ENCODE peak calls at places on chromosomes 6 and 20, in ten cellular contexts. Z is AG04449; W is endodermal cell; S is B cell; J is ovary; Y is lung; M is cardiac muscle cell; C is CD8-positive, alpha-beta T cell; O is astrocyte of the cerebellum; H is GM12865. R is an unnamed sample.

GRCh38 chr6:112204350-112204706 is 50.0 kb downstream of the LAMA4 start:
- DNase-seq in S (no peak), C (no peak), Y (no peak), M (no peak), O (no peak), W (no peak), Z (no peak), H (peak; percentile 1), J (no peak), R (no peak)

GRCh38 chr6:145904878-145905277 is 59.3 kb downstream of the SHPRH start:
- DNase-seq in C (no peak), H (peak; percentile 10), Z (no peak), Y (no peak), W (no peak), O (no peak), S (no peak), M (no peak), J (no peak), R (no peak)

GRCh38 chr6:118580585-118581419 is 32.7 kb downstream of the PLN start:
- DNase-seq in W (peak; percentile 78), M (peak; percentile 80), C (no peak), S (peak; percentile 17), H (peak; percentile 25), J (no peak), Z (peak; percentile 33), Y (peak; percentile 39), O (peak; percentile 62), R (no peak)

GRCh38 chr6:44470106-44470446 is 82.6 kb downstream of the CDC5L start:
- DNase-seq in J (no peak), Y (no peak), M (no peak), W (no peak), S (no peak), Z (no peak), O (no peak), C (no peak), H (no peak), R (no peak)

GRCh38 chr6:3341467-3341866 is 82.7 kb downstream of the PSMG4 start:
- DNase-seq in S (no peak), H (no peak), Z (peak; percentile 56), Y (no peak), O (peak; percentile 93), C (no peak), W (peak; percentile 70), M (peak; percentile 7), J (no peak), R (peak; percentile 15)

GRCh38 chr20:12598894-12599293 is 409.9 kb upstream of the SPTLC3 start:
- DNase-seq in S (no peak), W (no peak), Z (no peak), H (no peak), Y (no peak), O (no peak), J (no peak), C (no peak), M (no peak), R (no peak)

GRCh38 chr20:37904008-37904675 is 1.2 kb downstream of the VSTM2L start:
- DNase-seq in H (no peak), M (no peak), W (no peak), Z (no peak), O (no peak), Y (no peak), C (no peak), S (no peak), J (no peak), R (no peak)

GRCh38 chr6:31580807-31581437 is 1.3 kb downstream of the LTB start:
- DNase-seq in H (peak; percentile 88), Z (no peak), Y (peak; percentile 86), S (peak; percentile 88), C (peak; percentile 97), O (peak; percentile 31), W (peak; percentile 95), M (peak; percentile 92), J (peak; percentile 82), R (peak; percentile 94)

GRCh38 chr6:142523485-142523884 is 221.7 kb downstream of the ADGRG6 start:
- DNase-seq in C (no peak), M (no peak), H (no peak), J (no peak), W (no peak), Y (no peak), O (no peak), Z (no peak), S (no peak), R (no peak)

GRCh38 chr6:44341095-44341890 is 1.2 kb upstream of the SPATS1 start:
- DNase-seq in O (no peak), J (no peak), S (no peak), W (no peak), Z (no peak), Y (no peak), C (no peak), M (no peak), H (no peak), R (no peak)

GRCh38 chr6:170116643-170117042 is 174.2 kb downstream of the DLL1 start:
- DNase-seq in O (no peak), C (no peak), Y (no peak), S (no peak), Z (no peak), W (peak; percentile 52), M (no peak), J (peak; percentile 8), H (no peak), R (no peak)

GRCh38 chr6:484086-484728 is 92.7 kb downstream of the IRF4 start:
- DNase-seq in Z (no peak), W (no peak), H (peak; percentile 52), M (no peak), S (no peak), J (no peak), Y (no peak), C (no peak), O (no peak), R (no peak)

GRCh38 chr6:32684246-32684645 is 17.8 kb upstream of the HLA-DQB1 start:
- DNase-seq in S (no peak), M (no peak), O (no peak), Y (no peak), W (no peak), C (no peak), H (no peak), J (no peak), Z (no peak), R (no peak)

GRCh38 chr6:104995989-104996617 is 39.2 kb downstream of the LIN28B start:
- DNase-seq in H (peak; percentile 13), O (peak; percentile 19), Y (no peak), S (no peak), J (peak; percentile 13), Z (no peak), M (peak; percentile 24), C (no peak), W (no peak), R (no peak)

GRCh38 chr20:49517509-49518100 is 35.1 kb upstream of the KCNB1 start:
- DNase-seq in M (no peak), C (no peak), S (no peak), Z (no peak), Y (no peak), J (no peak), H (no peak), W (no peak), O (no peak), R (no peak)

GRCh38 chr6:24902782-24903181 is 33.0 kb downstream of the RIPOR2 start:
- DNase-seq in Y (no peak), Z (no peak), O (peak; percentile 32), C (no peak), J (no peak), M (no peak), S (no peak), H (no peak), W (no peak), R (no peak)

GRCh38 chr6:85132091-85132490 is 317.8 kb upstream of the NT5E start:
- DNase-seq in H (no peak), Y (no peak), M (no peak), J (no peak), S (no peak), W (no peak), Z (no peak), O (no peak), C (no peak), R (no peak)

GRCh38 chr6:25875563-25875905 is 1.5 kb upstream of the SLC17A3 start:
- DNase-seq in M (no peak), Z (no peak), J (no peak), C (no peak), W (no peak), S (no peak), Y (no peak), H (no peak), O (no peak), R (no peak)

GRCh38 chr6:113486172-113486571 is 371.0 kb upstream of the MARCKS start:
- DNase-seq in H (no peak), S (no peak), Y (no peak), M (no peak), C (no peak), J (no peak), Z (no peak), O (no peak), W (no peak), R (no peak)

GRCh38 chr6:131205891-131206290 is 70.6 kb downstream of the AKAP7 start:
- DNase-seq in J (no peak), Y (no peak), S (no peak), H (no peak), C (no peak), M (no peak), Z (no peak), W (no peak), O (no peak), R (no peak)
- TF ChIP-seq CTCF in J (no peak), Y (no peak), S (no peak), H (no peak), C (no peak), M (no peak), Z (no peak), W (no peak), O (no peak), R (no peak)

GRCh38 chr6:138387577-138388368 is 10.1 kb downstream of the SMIM28 start:
- DNase-seq in S (no peak), J (no peak), O (no peak), H (no peak), W (no peak), C (no peak), Y (no peak), M (no peak), Z (no peak), R (no peak)
- TF ChIP-seq CTCF in S (no peak), J (no peak), O (no peak), H (no peak), W (peak; percentile 44), C (no peak), Y (no peak), M (no peak), Z (no peak), R (no peak)

DNA sequence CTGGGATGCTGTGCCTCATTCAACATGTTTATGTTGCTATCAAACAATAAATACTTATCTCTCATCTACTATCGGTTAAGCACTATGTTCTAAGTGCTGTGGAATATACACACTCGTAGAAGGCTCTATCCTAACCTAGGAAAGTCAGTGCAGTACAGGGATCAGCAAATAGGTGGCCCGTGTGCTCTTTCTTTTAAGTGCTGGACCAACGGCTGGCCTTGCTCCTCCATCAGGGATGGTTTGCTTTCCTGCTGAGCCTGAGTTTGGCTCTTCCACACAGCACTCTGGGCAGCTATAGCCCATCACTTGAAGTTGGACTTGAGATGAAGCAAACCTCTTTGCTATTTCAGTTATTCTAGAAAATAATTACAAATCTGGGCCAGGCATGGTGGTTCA is 66.9 kb upstream of the KCNK16 start:
- DNase-seq in Y (no peak), C (no peak), S (no peak), O (peak; percentile 12), H (no peak), Z (no peak), J (no peak), W (peak; percentile 69), M (peak; percentile 28), R (no peak)
- TF ChIP-seq CTCF in Y (no peak), C (no peak), S (no peak), O (peak; percentile 41), H (no peak), Z (peak; percentile 2), J (no peak), W (peak; percentile 78), M (peak; percentile 47), R (no peak)

GRCh38 chr6:117267766-117268534 is 2.6 kb downstream of the VGLL2 start:
- DNase-seq in W (peak; percentile 90), O (no peak), S (no peak), Z (no peak), H (no peak), M (peak; percentile 38), C (no peak), Y (no peak), J (no peak), R (peak; percentile 46)
- TF ChIP-seq CTCF in W (peak; percentile 85), O (no peak), S (no peak), Z (no peak), H (peak; percentile 12), M (no peak), C (no peak), Y (no peak), J (no peak), R (peak; percentile 39)

R was measured in glutamatergic neuron.